ENCODE peak calls at places on chromosomes 3 and 15, in six cellular contexts. J, F, R, P, S and W are unnamed samples.

GRCh38 chr15:67468431-67468830 is 52.5 kb upstream of the C15orf61 start:
- DNase-seq in P (no peak), J (no peak), S (no peak), F (no peak), R (no peak), W (no peak)

GRCh38 chr3:111594781-111595180 is 365 bp downstream of the ZBED2 start:
- DNase-seq in P (no peak), J (no peak), R (no peak), F (no peak), S (no peak), W (no peak)

GRCh38 chr15:73924258-73924921 is 1.9 kb upstream of the LOXL1 start:
- DNase-seq in F (peak; percentile 31), S (no peak), R (peak; percentile 91), J (no peak), P (peak; percentile 76), W (peak; percentile 90)

GRCh38 chr3:76930712-76931111 is 109.2 kb upstream of the ROBO2 start:
- DNase-seq in J (no peak), F (no peak), P (no peak), R (no peak), S (no peak), W (no peak)

GRCh38 chr15:63202858-63203257 is 13.5 kb downstream of the RAB8B start:
- DNase-seq in S (no peak), F (no peak), J (no peak), R (no peak), P (no peak), W (no peak)

GRCh38 chr15:87556886-87557285 is 699.7 kb downstream of the NTRK3 start:
- DNase-seq in P (no peak), S (no peak), F (no peak), R (no peak), J (no peak), W (no peak)

GRCh38 chr3:78494831-78495230 is 1273.0 kb downstream of the ROBO1 start:
- DNase-seq in J (no peak), R (no peak), P (no peak), F (no peak), S (no peak), W (no peak)

GRCh38 chr3:48301814-48302194 is 31.7 kb downstream of the SPINK8 start:
- DNase-seq in S (peak; percentile 64), J (peak; percentile 61), R (peak; percentile 58), F (no peak), P (peak; percentile 30), W (no peak)

GRCh38 chr3:160437083-160437455 is 12.5 kb downstream of the TRIM59 start:
- DNase-seq in S (no peak), P (no peak), R (no peak), F (no peak), J (no peak), W (no peak)

GRCh38 chr15:81023483-81024264 is 23.0 kb downstream of the TLNRD1 start:
- DNase-seq in S (peak; percentile 49), J (peak; percentile 95), P (peak; percentile 59), F (peak; percentile 79), R (peak; percentile 77), W (peak; percentile 79)

GRCh38 chr15:55552926-55553325 is 35.2 kb downstream of the PYGO1 start:
- DNase-seq in F (peak; percentile 26), S (no peak), J (peak; percentile 9), R (peak; percentile 61), P (peak; percentile 49), W (peak; percentile 85)

GRCh38 chr3:106282931-106283330 is 414.1 kb upstream of the CBLB start:
- DNase-seq in P (no peak), J (no peak), F (no peak), S (no peak), R (no peak), W (no peak)

GRCh38 chr3:162704238-162704637 is 1207.6 kb downstream of the OTOL1 start:
- DNase-seq in R (no peak), P (no peak), F (no peak), J (no peak), S (no peak), W (no peak)

GRCh38 chr3:130679218-130679617 is 67.4 kb downstream of the PIK3R4 start:
- DNase-seq in J (no peak), P (no peak), F (no peak), S (no peak), R (no peak), W (no peak)

GRCh38 chr3:11001020-11001657 is 8.6 kb downstream of the SLC6A1 start:
- DNase-seq in S (no peak), F (no peak), P (no peak), R (no peak), J (no peak), W (no peak)

GRCh38 chr3:114685053-114685630 is 391.3 kb downstream of the TIGIT start:
- DNase-seq in J (no peak), S (no peak), F (no peak), R (no peak), P (no peak), W (no peak)

GRCh38 chr3:112610121-112610520 is 30.8 kb downstream of the CCDC80 start:
- DNase-seq in F (no peak), J (no peak), P (peak; percentile 71), R (peak; percentile 61), S (no peak), W (peak; percentile 87)

GRCh38 chr3:126472277-126473006 is 3.2 kb downstream of the ZXDC start:
- DNase-seq in J (no peak), R (peak; percentile 73), F (peak; percentile 39), P (peak; percentile 95), S (no peak), W (peak; percentile 87)

GRCh38 chr15:40204100-40204499 is 34.8 kb upstream of the PAK6 start:
- DNase-seq in F (no peak), R (no peak), J (no peak), P (no peak), S (no peak), W (no peak)

DNA sequence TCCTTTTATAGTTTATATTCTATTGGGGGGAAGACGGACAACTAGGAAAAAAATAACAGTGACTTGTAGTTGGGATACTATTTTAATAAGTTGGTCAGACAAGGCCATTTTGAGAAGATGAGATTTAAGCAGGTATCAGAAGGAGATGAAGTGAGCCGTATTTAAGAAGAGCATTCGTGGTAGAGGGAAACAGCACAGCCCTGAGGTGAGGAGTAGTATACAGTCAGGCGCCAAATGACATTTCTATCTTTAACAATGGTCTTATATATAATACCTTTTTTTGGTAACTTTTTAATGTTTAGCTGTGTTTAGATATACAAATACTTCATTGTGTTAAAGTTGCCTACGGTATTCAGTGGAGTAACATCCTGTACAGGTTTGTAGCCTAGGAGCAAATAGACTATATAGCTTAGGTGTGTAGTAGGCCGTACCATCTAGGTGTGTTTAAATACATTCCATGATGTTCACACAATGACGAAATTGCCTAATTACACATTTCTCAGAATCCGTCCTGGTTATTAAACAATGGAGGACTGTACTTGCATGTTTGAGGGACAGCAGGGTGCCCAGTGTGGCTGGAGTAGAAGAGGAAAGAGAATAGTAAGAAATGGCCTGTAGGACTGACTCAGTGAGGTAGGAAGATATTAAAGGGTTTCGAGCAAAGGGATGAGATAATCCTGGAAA is 1.6 kb downstream of the NKTR start:
- DNase-seq in R (no peak), S (no peak), P (no peak), J (peak; percentile 52), F (no peak), W (no peak)
- H3K4me3 ChIP-seq in R (peak overlapping the region; percentile 14), S (peak overlapping the region; percentile 81), P (peak overlapping the region; percentile 90), J (peak overlapping the region; percentile 96), F (peak overlapping the region; percentile 93), W (peak overlapping the region; percentile 90)

GRCh38 chr3:184584001-184584891 is 22.7 kb downstream of the EPHB3 start:
- DNase-seq in S (no peak), F (peak; percentile 16), J (no peak), R (no peak), P (no peak), W (no peak)
- TF ChIP-seq CTCF in S (no peak), F (peak; percentile 30), J (no peak), R (no peak), P (peak; percentile 23), W (peak; percentile 45)

DNA sequence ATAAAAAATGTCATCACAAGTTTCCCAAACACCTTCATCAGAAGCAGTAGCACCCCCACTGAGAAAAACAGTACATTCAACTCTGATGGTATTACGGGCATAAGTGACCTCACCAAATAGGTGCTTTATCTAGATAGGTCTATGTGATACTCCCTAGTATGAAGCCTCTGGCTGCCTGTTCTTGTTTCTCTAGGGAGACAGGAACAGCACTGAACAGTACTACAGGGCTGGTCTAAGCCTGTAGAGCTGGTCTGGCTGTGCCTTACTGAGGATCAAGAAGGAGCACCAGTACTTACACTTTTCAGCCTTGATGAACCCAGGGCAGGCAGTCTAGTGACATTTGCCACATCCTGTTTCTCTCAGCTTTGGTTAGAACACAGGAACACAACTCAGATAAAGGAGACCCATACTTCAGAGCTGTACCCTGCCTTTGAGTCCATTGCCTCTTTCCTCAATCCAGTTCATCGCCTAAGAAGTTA is 35.9 kb downstream of the OXNAD1 start:
- DNase-seq in R (no peak), F (no peak), J (peak; percentile 64), P (no peak), S (no peak), W (no peak)
- H3K4me3 ChIP-seq in R (no peak overlapping the region), F (no peak overlapping the region), J (no peak overlapping the region), P (no peak overlapping the region), S (no peak overlapping the region), W (no peak overlapping the region)

DNA sequence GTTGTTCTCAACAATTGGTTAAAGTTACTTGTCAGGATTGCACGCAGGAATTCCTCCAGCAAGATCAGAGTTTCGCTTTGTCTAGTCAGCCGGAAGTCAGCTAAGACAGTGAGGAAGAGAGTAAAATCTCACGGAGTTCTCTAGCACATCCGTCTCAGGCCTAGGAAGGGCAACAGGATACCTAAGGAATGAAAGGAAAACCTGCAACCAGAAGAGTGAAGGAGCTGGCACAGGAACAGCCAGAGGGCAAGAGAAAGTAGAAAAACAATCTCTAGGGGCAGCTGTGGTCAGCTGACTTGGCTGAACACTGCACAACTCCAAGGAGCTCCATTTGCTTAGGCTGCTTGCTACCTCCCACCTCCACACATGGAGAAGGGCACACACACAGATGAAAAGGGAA is 23.7 kb downstream of the RORA start:
- DNase-seq in S (no peak), F (no peak), R (no peak), J (no peak), P (no peak), W (peak; percentile 36)
- TF ChIP-seq CTCF in S (no peak), F (no peak), R (no peak), J (no peak), P (no peak), W (no peak)

GRCh38 chr3:95705786-95706418 is 1108.5 kb upstream of the EPHA6 start:
- DNase-seq in R (no peak), P (peak; percentile 39), F (no peak), S (no peak), J (peak; percentile 24), W (no peak)
- H3K4me3 ChIP-seq in R (no peak overlapping the region), P (peak overlapping the region; percentile 53), F (peak overlapping the region; percentile 36), S (no peak overlapping the region), J (no peak overlapping the region), W (no peak overlapping the region)